ENCODE peak calls at places on chromosomes 16 and 17, in nine cellular contexts. I is ovary; F is CD8-positive, alpha-beta memory T cell; J is tibial artery; H is BE2C; C is Caco-2; Q is heart right ventricle; G is cardiac muscle cell; P is thyroid gland. L is an unnamed sample.

GRCh38 chr17:28928061-28928460 is 23.3 kb downstream of the PHF12 start:
- DNase-seq in I (no peak), F (no peak), J (no peak), H (no peak), C (no peak), Q (no peak), G (no peak), P (no peak), L (no peak)

GRCh38 chr17:43721537-43722268 is 36.9 kb downstream of the SOST start:
- DNase-seq in I (no peak), F (no peak), J (no peak), H (no peak), C (no peak), Q (no peak), G (peak; percentile 29), P (no peak), L (no peak)

GRCh38 chr16:22316411-22316811 is 19.2 kb downstream of the POLR3E start:
- DNase-seq in I (no peak), F (no peak), J (no peak), H (no peak), C (no peak), Q (no peak), G (no peak), P (no peak), L (peak; percentile 7)

GRCh38 chr17:35865412-35866355 is 3.0 kb downstream of the HEATR9 start:
- DNase-seq in I (no peak), F (no peak), J (no peak), H (no peak), C (peak; percentile 42), Q (no peak), G (peak; percentile 70), P (no peak), L (no peak)

GRCh38 chr17:75521290-75521689 is 4.2 kb upstream of the LLGL2 start:
- DNase-seq in I (no peak), F (no peak), J (no peak), H (no peak), C (no peak), Q (no peak), G (no peak), P (no peak), L (no peak)

GRCh38 chr16:83954577-83955016 is 1.6 kb downstream of the OSGIN1 start:
- DNase-seq in I (no peak), F (no peak), J (peak; percentile 89), H (no peak), C (peak; percentile 80), Q (no peak), G (peak; percentile 37), P (peak; percentile 71), L (no peak)

GRCh38 chr17:71402661-71403141 is 718.1 kb upstream of the SOX9 start:
- DNase-seq in I (no peak), F (no peak), J (no peak), H (no peak), C (no peak), Q (no peak), G (no peak), P (no peak), L (no peak)

GRCh38 chr17:78252111-78252634 is 20.7 kb downstream of the TMEM235 start:
- DNase-seq in I (no peak), F (peak; percentile 68), J (no peak), H (no peak), C (no peak), Q (no peak), G (no peak), P (no peak), L (no peak)

GRCh38 chr16:46947900-46948547 is 25.4 kb downstream of the DNAJA2 start:
- DNase-seq in I (no peak), F (no peak), J (no peak), H (peak; percentile 40), C (peak; percentile 61), Q (no peak), G (peak; percentile 63), P (peak; percentile 13), L (peak; percentile 58)

GRCh38 chr16:17827313-17827712 is 356.6 kb upstream of the XYLT1 start:
- DNase-seq in I (no peak), F (no peak), J (no peak), H (no peak), C (no peak), Q (no peak), G (no peak), P (no peak), L (no peak)

GRCh38 chr17:40329981-40330794 is 21.2 kb downstream of the RARA start:
- DNase-seq in I (no peak), F (no peak), J (peak; percentile 84), H (no peak), C (no peak), Q (peak; percentile 80), G (no peak), P (peak; percentile 94), L (no peak)
- H3K4me3 ChIP-seq in I (no peak overlapping the region), F (peak overlapping the region; percentile 31), J (no peak overlapping the region), H (no peak overlapping the region), C (no peak overlapping the region), Q (no peak overlapping the region), G (no peak overlapping the region), P (no peak overlapping the region), L (no peak overlapping the region)

GRCh38 chr17:76561332-76561731 is 21.5 kb downstream of the PRCD start:
- DNase-seq in I (no peak), F (peak; percentile 11), J (no peak), H (no peak), C (no peak), Q (no peak), G (no peak), P (no peak), L (no peak)

GRCh38 chr17:76558210-76559095 is 18.6 kb downstream of the PRCD start:
- DNase-seq in I (no peak), F (no peak), J (no peak), H (no peak), C (peak; percentile 46), Q (no peak), G (peak; percentile 42), P (peak; percentile 38), L (no peak)

GRCh38 chr17:76560877-76561221 is 21.0 kb downstream of the PRCD start:
- DNase-seq in I (no peak), F (no peak), J (no peak), H (no peak), C (no peak), Q (no peak), G (no peak), P (no peak), L (no peak)

GRCh38 chr17:76561799-76562268 is 22.0 kb downstream of the PRCD start:
- DNase-seq in I (no peak), F (no peak), J (no peak), H (no peak), C (no peak), Q (no peak), G (peak; percentile 50), P (no peak), L (no peak)

GRCh38 chr17:76560036-76560876 is 20.4 kb downstream of the PRCD start:
- DNase-seq in I (no peak), F (no peak), J (no peak), H (no peak), C (no peak), Q (no peak), G (no peak), P (no peak), L (no peak)
- H3K4me3 ChIP-seq in I (no peak overlapping the region), F (no peak overlapping the region), J (no peak overlapping the region), H (peak overlapping the region; percentile 76), C (no peak overlapping the region), Q (no peak overlapping the region), G (no peak overlapping the region), P (no peak overlapping the region), L (peak overlapping the region; percentile 89)

DNA sequence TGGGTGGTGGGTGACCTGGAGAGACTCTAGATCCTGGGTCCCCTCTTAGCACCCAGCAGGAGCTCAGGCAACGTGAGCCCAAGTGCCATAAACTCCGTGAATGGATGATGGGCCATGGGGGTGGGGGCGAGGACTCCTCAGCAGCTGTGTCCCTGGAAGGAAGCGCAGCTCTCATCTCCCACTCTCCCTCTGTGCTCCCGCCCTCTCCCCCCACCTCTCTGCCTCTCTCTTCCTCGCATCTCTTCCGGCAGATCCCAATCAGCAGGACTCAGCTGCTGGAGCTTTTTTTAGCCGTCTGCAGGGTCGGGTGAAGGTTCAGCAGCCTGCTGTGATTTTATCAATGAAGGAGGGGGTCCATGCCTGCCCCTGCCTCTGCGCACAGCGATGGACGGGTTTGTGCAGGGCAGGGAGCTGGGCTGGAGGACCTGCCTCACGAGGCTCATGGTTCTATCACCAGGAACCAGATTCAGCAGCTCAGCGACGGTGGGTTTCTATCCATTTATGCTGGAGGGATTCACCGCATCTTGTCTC is 8.3 kb downstream of the CCR7 start:
- DNase-seq in I (no peak), F (no peak), J (peak; percentile 56), H (peak; percentile 70), C (no peak), Q (no peak), G (peak; percentile 50), P (no peak), L (no peak)
- H3K4me3 ChIP-seq in I (no peak overlapping the region), F (no peak overlapping the region), J (no peak overlapping the region), H (peak overlapping the region; percentile 17), C (no peak overlapping the region), Q (no peak overlapping the region), G (no peak overlapping the region), P (no peak overlapping the region), L (no peak overlapping the region)

GRCh38 chr16:1296688-1297412 is 12.6 kb upstream of the UBE2I start:
- DNase-seq in I (no peak), F (no peak), J (no peak), H (no peak), C (peak; percentile 65), Q (no peak), G (no peak), P (peak; percentile 69), L (no peak)

GRCh38 chr16:1297413-1297773 is 12.0 kb upstream of the UBE2I start:
- DNase-seq in I (no peak), F (no peak), J (no peak), H (no peak), C (no peak), Q (no peak), G (no peak), P (peak; percentile 26), L (no peak)

GRCh38 chr16:1299868-1300203 is 9.6 kb upstream of the UBE2I start:
- DNase-seq in I (no peak), F (no peak), J (no peak), H (no peak), C (no peak), Q (no peak), G (no peak), P (no peak), L (no peak)

GRCh38 chr16:1299012-1299867 is 10.2 kb upstream of the UBE2I start:
- DNase-seq in I (no peak), F (no peak), J (no peak), H (no peak), C (peak; percentile 85), Q (no peak), G (no peak), P (peak; percentile 19), L (no peak)

DNA sequence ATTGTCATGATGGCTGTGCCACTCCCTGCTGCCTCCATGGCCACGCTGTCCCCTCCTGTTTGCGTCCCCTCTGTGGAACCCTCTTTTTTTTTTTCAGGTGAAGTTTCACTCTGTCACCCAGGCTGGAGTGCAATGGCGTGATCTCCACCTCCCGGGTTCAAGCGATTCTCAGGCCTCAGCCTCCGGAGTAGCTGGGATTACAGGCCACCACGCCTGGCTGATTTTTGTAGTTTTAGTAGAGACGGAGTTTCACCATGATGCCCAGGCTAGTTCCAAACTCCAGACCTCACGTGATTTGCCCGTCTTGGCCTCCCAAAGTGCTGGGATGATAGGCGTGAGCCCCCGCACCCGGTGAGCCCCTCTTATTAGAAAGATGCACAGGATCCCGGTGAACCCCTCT is 11.0 kb upstream of the UBE2I start:
- DNase-seq in I (no peak), F (no peak), J (no peak), H (no peak), C (no peak), Q (no peak), G (no peak), P (peak; percentile 47), L (no peak)
- H3K4me3 ChIP-seq in I (no peak overlapping the region), F (no peak overlapping the region), J (no peak overlapping the region), H (no peak overlapping the region), C (no peak overlapping the region), Q (no peak overlapping the region), G (no peak overlapping the region), P (no peak overlapping the region), L (no peak overlapping the region)

GRCh38 chr16:974001-974601 is 3.3 kb upstream of the LMF1 start:
- DNase-seq in I (no peak), F (no peak), J (no peak), H (no peak), C (no peak), Q (no peak), G (no peak), P (peak; percentile 94), L (no peak)
- H3K4me3 ChIP-seq in I (no peak overlapping the region), F (no peak overlapping the region), J (no peak overlapping the region), H (no peak overlapping the region), C (no peak overlapping the region), Q (no peak overlapping the region), G (no peak overlapping the region), P (no peak overlapping the region), L (no peak overlapping the region)

L was measured in HAP-1.